ENCODE peak calls at places on chromosomes 12 and 14, in seven cellular contexts. Y is adrenal gland; P is PC-3; Z is neural crest cell; Q is IMR-90; A is CD4-positive, alpha-beta T cell; C is pancreas. S is an unnamed sample.

GRCh38 chr12:128613821-128614220 is 209.9 kb downstream of the SLC15A4 start:
- DNase-seq in Y (no peak), P (no peak), Z (no peak), Q (no peak), A (no peak), C (no peak), S (no peak)

GRCh38 chr14:53034688-53035087 is 83.8 kb upstream of the FERMT2 start:
- DNase-seq in Y (no peak), P (no peak), Z (no peak), Q (no peak), A (no peak), C (no peak), S (no peak)

GRCh38 chr14:68585690-68586089 is 207.2 kb downstream of the ZFP36L1 start:
- DNase-seq in Y (no peak), P (no peak), Z (no peak), Q (peak; percentile 11), A (no peak), C (no peak), S (no peak)

GRCh38 chr12:76636141-76636692 is 76.6 kb upstream of the OSBPL8 start:
- DNase-seq in Y (no peak), P (peak; percentile 74), Z (no peak), Q (peak; percentile 40), A (no peak), C (no peak), S (no peak)

GRCh38 chr12:32765906-32766305 is 10.2 kb upstream of the YARS2 start:
- DNase-seq in Y (no peak), P (no peak), Z (no peak), Q (no peak), A (no peak), C (no peak), S (no peak)

GRCh38 chr14:103870891-103871595 is 23.7 kb upstream of the PPP1R13B start:
- DNase-seq in Y (no peak), P (no peak), Z (no peak), Q (no peak), A (no peak), C (no peak), S (no peak)

GRCh38 chr12:53402871-53403270 is 20.8 kb upstream of the AMHR2 start:
- DNase-seq in Y (no peak), P (no peak), Z (no peak), Q (no peak), A (no peak), C (peak; percentile 8), S (no peak)

GRCh38 chr12:92721668-92722067 is 18.9 kb downstream of the PLEKHG7 start:
- DNase-seq in Y (no peak), P (no peak), Z (no peak), Q (no peak), A (no peak), C (no peak), S (no peak)

GRCh38 chr12:72230589-72230988 is 41.6 kb upstream of the TRHDE start:
- DNase-seq in Y (no peak), P (peak; percentile 33), Z (no peak), Q (peak; percentile 95), A (no peak), C (no peak), S (no peak)

GRCh38 chr14:67533754-67534085 is 630 bp downstream of the PLEKHH1 start:
- DNase-seq in Y (no peak), P (peak; percentile 32), Z (peak; percentile 15), Q (no peak), A (no peak), C (no peak), S (no peak)

GRCh38 chr12:82517027-82517426 is 158.7 kb downstream of the METTL25 start:
- DNase-seq in Y (no peak), P (peak; percentile 58), Z (no peak), Q (peak; percentile 4), A (no peak), C (no peak), S (no peak)

GRCh38 chr14:24213866-24214652 is 771 bp upstream of the CHMP4A start:
- DNase-seq in Y (peak; percentile 9), P (no peak), Z (no peak), Q (no peak), A (no peak), C (no peak), S (no peak)

GRCh38 chr12:130685250-130685649 is 30.8 kb downstream of the RIMBP2 start:
- DNase-seq in Y (no peak), P (no peak), Z (no peak), Q (no peak), A (no peak), C (peak; percentile 22), S (no peak)

GRCh38 chr14:104865631-104866441 is 768 bp downstream of the CEP170B start:
- DNase-seq in Y (peak; percentile 65), P (peak; percentile 61), Z (peak; percentile 37), Q (peak; percentile 67), A (no peak), C (peak; percentile 88), S (no peak)

GRCh38 chr14:73231874-73232851 is 5.1 kb upstream of the PAPLN start:
- DNase-seq in Y (no peak), P (peak; percentile 27), Z (no peak), Q (no peak), A (no peak), C (no peak), S (no peak)

GRCh38 chr12:112146123-112146522 is 20.8 kb downstream of the TRAFD1 start:
- DNase-seq in Y (no peak), P (no peak), Z (no peak), Q (no peak), A (no peak), C (no peak), S (no peak)

GRCh38 chr14:70257526-70257925 is 68.8 kb upstream of the SLC8A3 start:
- DNase-seq in Y (no peak), P (peak; percentile 64), Z (no peak), Q (no peak), A (no peak), C (no peak), S (no peak)
- TF ChIP-seq CTCF in Y (no peak), P (peak; percentile 78), Z (peak; percentile 40), Q (no peak), A (no peak), C (no peak), S (no peak)

DNA sequence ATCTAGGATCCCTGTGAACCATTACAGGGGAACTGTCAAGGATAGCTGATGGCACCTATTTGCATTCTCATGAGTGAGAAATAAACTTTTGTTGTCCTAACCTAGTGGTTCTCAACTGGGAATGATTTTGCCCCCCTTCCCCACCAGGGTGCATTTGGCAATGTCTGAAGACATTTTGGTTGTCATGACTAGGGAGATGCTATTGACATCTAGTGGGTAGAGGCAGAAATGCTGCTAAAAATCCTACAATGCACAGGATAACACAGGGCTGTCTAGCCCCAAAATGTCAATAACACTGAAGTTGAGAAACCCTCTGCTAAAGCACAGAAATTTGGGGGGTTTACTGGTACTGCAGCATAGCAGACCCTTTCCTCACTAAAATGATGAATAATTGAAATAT is 140.9 kb upstream of the SRRM4 start:
- DNase-seq in Y (no peak), P (peak; percentile 28), Z (no peak), Q (no peak), A (no peak), C (no peak), S (no peak)
- TF ChIP-seq CTCF in Y (no peak), P (peak; percentile 45), Z (peak; percentile 51), Q (no peak), A (no peak), C (no peak), S (no peak)

DNA sequence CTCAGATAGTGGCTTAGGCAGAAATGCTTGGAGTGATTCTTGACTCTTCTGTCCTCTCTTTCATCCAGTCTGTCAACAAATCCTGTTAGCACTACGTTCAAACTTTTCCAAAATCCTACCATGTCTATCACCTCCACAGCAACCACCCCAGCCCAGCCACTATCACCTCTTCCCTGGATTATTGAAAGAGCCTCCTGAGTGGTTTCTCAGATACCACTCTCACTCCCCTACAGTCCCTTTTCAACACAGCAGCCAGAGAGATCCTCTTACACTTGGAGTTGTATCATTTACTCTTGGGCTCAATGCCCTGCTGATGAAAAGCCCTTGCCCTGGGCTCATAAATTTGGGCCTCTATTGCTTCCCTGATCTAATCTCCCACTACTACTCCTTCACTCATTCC is 218.9 kb downstream of the EXOC5 start:
- DNase-seq in Y (no peak), P (no peak), Z (no peak), Q (no peak), A (no peak), C (no peak), S (no peak)
- TF ChIP-seq CTCF in Y (no peak), P (no peak), Z (no peak), Q (no peak), A (no peak), C (no peak), S (no peak)

DNA sequence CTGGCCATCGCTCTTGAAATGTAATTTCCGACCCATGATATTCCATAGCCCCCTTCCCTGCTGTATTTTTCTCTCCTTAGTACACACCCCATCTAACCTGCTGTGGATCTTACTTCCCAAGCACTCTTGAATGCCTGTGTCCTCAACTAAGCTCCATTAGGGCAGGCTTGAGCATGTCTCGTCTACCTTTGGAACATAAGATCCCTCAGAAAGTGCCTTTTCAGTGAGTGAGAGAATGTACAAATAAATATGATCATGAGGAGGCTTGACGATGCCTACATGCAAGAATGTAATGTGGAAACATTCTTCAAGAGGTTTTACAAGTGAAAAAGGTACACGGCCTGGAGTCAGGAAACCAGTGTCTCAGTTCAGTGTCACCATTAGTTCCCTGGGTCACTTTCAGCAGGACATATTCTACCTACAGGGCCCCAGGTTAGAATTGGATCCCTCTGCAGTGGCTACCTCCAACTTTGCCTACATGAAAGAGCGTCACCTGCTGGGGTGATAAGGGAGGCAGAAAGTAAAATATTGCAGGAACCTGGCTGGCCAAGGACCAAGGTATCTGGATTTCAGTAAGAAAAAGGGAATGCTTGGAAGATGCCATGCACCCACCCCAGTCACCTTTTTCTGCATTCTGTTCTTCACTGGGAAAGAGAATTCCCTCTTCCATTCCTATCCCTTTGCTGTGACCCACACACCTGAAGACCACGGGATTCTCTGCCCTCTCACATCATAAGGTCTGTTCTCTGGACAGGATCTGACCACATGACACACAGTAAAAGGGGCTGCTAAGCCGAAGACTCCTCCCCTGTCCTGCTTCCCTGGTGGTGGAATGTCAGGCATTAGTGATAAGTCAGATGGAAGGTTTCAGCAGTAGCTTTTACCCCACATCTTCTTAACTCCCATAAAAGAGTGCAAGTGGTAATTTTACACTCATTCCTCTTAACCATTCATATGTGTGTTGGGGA is 24.6 kb upstream of the SERPINA1 start:
- DNase-seq in Y (no peak), P (peak; percentile 12), Z (no peak), Q (no peak), A (no peak), C (no peak), S (no peak)
- TF ChIP-seq CTCF in Y (no peak), P (peak; percentile 44), Z (no peak), Q (peak; percentile 42), A (no peak), C (no peak), S (peak; percentile 73)

DNA sequence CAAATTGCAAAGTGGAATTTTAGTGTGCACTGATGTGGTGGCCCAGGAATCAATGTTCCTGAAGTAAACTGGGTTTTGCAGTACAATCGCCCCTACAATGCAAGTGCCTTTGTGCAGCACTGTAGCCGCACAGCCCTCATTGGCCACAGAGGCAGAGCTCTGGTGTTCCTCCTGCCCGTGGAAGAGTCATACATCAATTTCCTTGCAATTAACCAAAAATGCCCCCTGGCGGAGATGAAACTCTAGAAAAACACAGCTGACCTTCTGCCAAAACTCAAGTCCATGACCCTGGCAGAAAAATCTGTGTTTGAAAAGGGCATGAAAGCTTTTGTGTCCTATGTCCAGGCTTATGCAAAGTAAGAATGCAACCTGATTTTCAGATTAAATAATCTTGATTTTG is 117.9 kb upstream of the PRB2 start:
- DNase-seq in Y (no peak), P (peak; percentile 36), Z (no peak), Q (no peak), A (no peak), C (no peak), S (no peak)
- TF ChIP-seq CTCF in Y (peak; percentile 13), P (peak; percentile 44), Z (peak; percentile 26), Q (no peak), A (no peak), C (no peak), S (no peak)